ENCODE peak calls at places on chromosomes 6 and 20, in eight cellular contexts. O is Karpas-422, Y is PC-9, T is GM23248, X is GM23338, J is PC-3, A is HCT116, V is SK-N-SH. S is an unnamed sample. For H3K27me3 and H3K9me2, the result is how much of the 10 kb centered on the place peaks cover.

GRCh38 chr6:87945966-87946365 is 101.7 kb upstream of the SPACA1 start:
- DNase-seq in O (no peak), Y (no peak), T (peak), X (no peak), J (no peak), A (no peak), V (no peak), S (no peak)

GRCh38 chr6:100657678-100658330 is 193.1 kb upstream of the SIM1 start:
- DNase-seq in O (peak), Y (no peak), T (peak), X (no peak), J (peak), A (no peak), V (no peak), S (peak)

GRCh38 chr6:107695061-107695715 is 128.9 kb downstream of the SCML4 start:
- DNase-seq in O (no peak), Y (no peak), T (peak), X (no peak), J (no peak), A (no peak), V (no peak), S (no peak)

GRCh38 chr6:134495893-134496253 is 178.0 kb upstream of the SGK1 start:
- DNase-seq in O (no peak), Y (no peak), T (no peak), X (no peak), J (no peak), A (no peak), V (no peak), S (no peak)

GRCh38 chr20:34815636-34816035 is 9.8 kb downstream of the NCOA6 start:
- DNase-seq in O (no peak), Y (no peak), T (peak), X (no peak), J (no peak), A (no peak), V (no peak), S (no peak)

GRCh38 chr6:160439751-160440150 is 91.6 kb downstream of the SLC22A3 start:
- DNase-seq in O (no peak), Y (no peak), T (no peak), X (peak), J (no peak), A (no peak), V (no peak), S (no peak)

GRCh38 chr6:6912841-6913240 is 194.9 kb upstream of the RREB1 start:
- DNase-seq in O (no peak), Y (no peak), T (no peak), X (no peak), J (peak), A (no peak), V (no peak), S (no peak)

GRCh38 chr6:127518710-127519468 is at the start of gene MTCL3:
- DNase-seq in O (no peak), Y (no peak), T (peak), X (peak), J (no peak), A (no peak), V (peak), S (peak)

GRCh38 chr6:87501809-87502572 is 29.2 kb downstream of the SLC35A1 start:
- DNase-seq in O (no peak), Y (no peak), T (no peak), X (no peak), J (no peak), A (no peak), V (no peak), S (no peak)

GRCh38 chr6:149446791-149447376 is 37.9 kb downstream of the ZC3H12D start:
- DNase-seq in O (no peak), Y (no peak), T (no peak), X (peak), J (no peak), A (no peak), V (no peak), S (no peak)

GRCh38 chr6:3525915-3526314 is 69.1 kb upstream of the SLC22A23 start:
- DNase-seq in O (no peak), Y (no peak), T (no peak), X (no peak), J (no peak), A (no peak), V (no peak), S (no peak)

GRCh38 chr6:3529721-3530120 is 72.9 kb upstream of the SLC22A23 start:
- DNase-seq in O (no peak), Y (no peak), T (no peak), X (no peak), J (no peak), A (no peak), V (no peak), S (no peak)

GRCh38 chr6:3529232-3529631 is 72.4 kb upstream of the SLC22A23 start:
- DNase-seq in O (no peak), Y (no peak), T (no peak), X (no peak), J (no peak), A (no peak), V (no peak), S (no peak)

GRCh38 chr6:3527797-3528067 is 70.9 kb upstream of the SLC22A23 start:
- DNase-seq in O (no peak), Y (no peak), T (no peak), X (no peak), J (no peak), A (no peak), V (no peak), S (no peak)

DNA sequence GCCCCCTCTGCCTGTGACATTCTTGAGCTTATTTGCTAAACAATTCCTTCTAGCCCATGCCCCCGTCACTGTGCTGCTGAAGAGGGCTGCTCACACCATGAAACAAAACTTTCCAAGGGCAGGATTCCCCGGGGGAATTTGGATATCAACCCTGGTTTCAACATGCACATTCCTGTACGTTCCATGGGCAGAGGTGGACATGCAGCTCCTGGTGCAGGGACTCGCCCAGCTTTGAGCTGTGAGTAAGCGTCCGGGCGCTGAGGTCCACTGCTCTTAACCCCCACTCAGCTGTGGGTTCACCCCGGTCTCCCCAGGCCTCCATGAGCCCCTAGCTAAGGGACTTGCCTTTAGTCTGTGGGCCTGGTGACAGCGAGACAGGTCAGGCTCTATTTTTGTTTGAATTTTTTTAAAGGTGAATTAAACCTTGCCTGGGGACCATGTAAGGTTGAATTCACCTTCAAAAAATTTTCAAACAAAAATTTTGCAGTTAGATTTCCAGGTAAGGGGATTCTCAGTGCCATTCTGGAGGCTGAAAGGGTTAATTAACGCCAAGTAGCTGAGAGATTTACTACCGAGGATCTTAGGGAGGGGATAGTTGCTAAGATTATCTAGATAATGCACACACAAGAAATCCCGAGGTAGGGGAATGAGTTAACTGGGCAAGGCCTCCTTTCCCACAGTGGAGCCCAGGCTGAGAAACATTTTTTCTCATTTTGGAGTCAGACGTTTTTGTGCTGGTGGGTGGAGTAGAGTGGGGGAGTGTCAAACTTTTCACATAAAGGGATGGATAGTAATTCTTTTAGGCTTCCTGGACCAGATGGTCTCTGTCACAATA is 70.3 kb upstream of the SLC22A23 start:
- DNase-seq in O (no peak), Y (peak), T (no peak), X (no peak), J (no peak), A (no peak), V (no peak), S (no peak)
- H3K27me3 ChIP-seq in O (under half), Y (under half), T (under half), X (under half), J (under half), A (under half), V (under half), S (under half)

GRCh38 chr6:17519120-17519519 is 81.0 kb upstream of the FAM8A1 start:
- DNase-seq in O (no peak), Y (no peak), T (peak), X (no peak), J (no peak), A (no peak), V (no peak), S (no peak)
- H3K4me3 ChIP-seq in O (no peak), Y (no peak), T (no peak), X (no peak), J (no peak), A (no peak), V (no peak), S (no peak)

GRCh38 chr20:40254023-40254772 is 434.8 kb downstream of the MAFB start:
- DNase-seq in O (no peak), Y (no peak), T (peak), X (no peak), J (no peak), A (no peak), V (no peak), S (no peak)

GRCh38 chr20:40249805-40250204 is 439.2 kb downstream of the MAFB start:
- DNase-seq in O (no peak), Y (no peak), T (no peak), X (no peak), J (no peak), A (no peak), V (no peak), S (no peak)

GRCh38 chr20:40255368-40255767 is 433.7 kb downstream of the MAFB start:
- DNase-seq in O (no peak), Y (no peak), T (peak), X (no peak), J (no peak), A (no peak), V (no peak), S (no peak)

GRCh38 chr20:40245829-40246228 is 443.2 kb downstream of the MAFB start:
- DNase-seq in O (no peak), Y (no peak), T (no peak), X (no peak), J (no peak), A (no peak), V (no peak), S (no peak)

DNA sequence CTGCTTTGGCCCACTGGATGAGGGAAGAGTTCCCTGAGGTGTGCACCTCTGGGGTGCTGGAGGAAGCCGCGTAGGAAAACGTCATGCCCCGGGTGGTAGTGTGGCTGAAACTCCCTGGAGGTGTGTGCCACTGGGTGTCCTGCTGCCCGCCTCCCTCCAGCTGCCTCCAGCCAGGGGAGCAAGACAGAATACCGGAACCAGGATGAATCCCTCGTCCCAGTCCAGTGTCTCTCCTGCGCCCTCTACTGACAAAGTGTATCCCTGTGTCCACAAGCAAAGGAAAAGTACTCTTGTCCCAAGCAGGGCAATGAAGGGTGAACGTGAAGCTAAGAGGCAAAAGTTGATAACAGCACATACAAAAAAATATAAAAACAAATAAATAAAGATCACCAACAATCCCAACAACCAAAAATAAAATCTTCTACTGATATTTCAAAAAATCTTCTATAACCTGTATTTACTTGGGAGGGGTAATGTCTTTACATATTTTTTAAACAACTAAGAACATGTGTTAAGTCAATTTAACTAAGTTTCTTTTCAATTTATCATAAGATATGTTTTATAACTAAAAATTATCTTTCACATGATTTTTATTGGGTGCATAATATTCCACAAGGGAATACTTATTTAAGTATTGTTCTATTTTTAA is 437.6 kb downstream of the MAFB start:
- DNase-seq in O (peak), Y (no peak), T (peak), X (peak), J (peak), A (peak), V (peak), S (peak)
- H3K9me2 ChIP-seq in O (under half), Y (under half), T (under half), X (under half), J (under half), A (under half), V (under half), S (under half)

DNA sequence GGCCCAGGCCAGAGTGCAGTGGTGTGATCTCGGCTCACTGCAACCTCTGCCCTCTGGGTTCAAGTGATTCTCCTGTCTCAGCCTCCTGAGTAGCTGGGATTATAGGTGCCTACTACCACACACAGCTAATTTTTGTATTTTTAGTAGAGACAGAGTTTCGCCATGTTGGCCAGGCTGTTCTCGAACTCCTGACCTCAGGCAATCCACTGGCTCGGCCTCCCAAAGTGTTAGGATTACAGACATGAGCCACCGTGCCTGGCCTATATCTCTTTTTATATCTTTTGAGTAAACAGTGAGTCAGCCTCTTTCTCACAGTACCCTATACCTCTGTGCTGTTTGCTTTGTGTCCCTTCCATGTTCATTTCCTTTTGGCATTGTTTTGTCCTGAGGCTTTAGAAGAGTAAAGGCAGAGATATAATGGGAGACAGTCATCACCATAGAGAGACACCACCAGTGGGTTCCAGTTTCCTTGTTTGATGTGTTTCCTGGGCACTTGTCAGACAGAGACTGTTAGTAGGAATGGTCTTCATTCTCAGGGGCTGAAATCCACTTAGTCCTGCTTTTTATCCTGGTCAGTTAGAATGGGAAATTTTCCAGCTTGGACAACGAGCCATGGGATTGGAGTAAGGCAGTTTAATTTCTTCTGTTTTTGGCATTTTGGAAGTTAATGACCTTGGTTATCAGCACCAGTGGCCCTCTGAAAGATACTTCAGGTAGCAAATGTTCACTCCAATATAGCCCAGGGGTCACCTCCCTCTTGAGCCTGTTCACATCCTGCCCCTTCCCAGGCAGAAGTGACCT is 32.2 kb upstream of the ASXL1 start:
- DNase-seq in O (no peak), Y (peak), T (peak), X (no peak), J (peak), A (peak), V (no peak), S (peak)
- H3K27me3 ChIP-seq in O (under half), Y (under half), T (under half), X (under half), J (under half), A (under half), V (under half), S (under half)

S was measured in hepatocyte.